ENCODE peak calls at places on chromosomes 6 and 20, in seven cellular contexts. One of them, this sample, is unnamed.
A peak's percentile ranks its signal among the peaks of the same experiment; 100 is the strongest.

GRCh38 chr20:63073051-63073737 is 66.4 kb upstream of the BHLHE23 start:
- DNase-seq in body of pancreas: no peak
- DNase-seq in IMR-90: no peak
- DNase-seq in mesothelial cell of epicardium: no peak
- DNase-seq in CD8-positive, alpha-beta T cell: no peak
- DNase-seq in adrenal gland: no peak
- DNase-seq in right atrium auricular region: no peak
- DNase-seq in this sample: no peak

GRCh38 chr20:31968299-31969126 is 562 bp downstream of the XKR7 start:
- DNase-seq in body of pancreas: peak; percentile 66
- DNase-seq in IMR-90: peak; percentile 51
- DNase-seq in mesothelial cell of epicardium: peak; percentile 86
- DNase-seq in CD8-positive, alpha-beta T cell: peak; percentile 82
- DNase-seq in adrenal gland: peak; percentile 76
- DNase-seq in right atrium auricular region: peak; percentile 59
- DNase-seq in this sample: peak; percentile 16

GRCh38 chr6:134060491-134061106 is 8.2 kb upstream of the SLC2A12 start:
- DNase-seq in body of pancreas: no peak
- DNase-seq in IMR-90: peak; percentile 79
- DNase-seq in mesothelial cell of epicardium: no peak
- DNase-seq in CD8-positive, alpha-beta T cell: no peak
- DNase-seq in adrenal gland: no peak
- DNase-seq in right atrium auricular region: no peak
- DNase-seq in this sample: peak; percentile 52

GRCh38 chr6:137975058-137975940 is 108.2 kb downstream of the TNFAIP3 start:
- DNase-seq in body of pancreas: no peak
- DNase-seq in IMR-90: peak; percentile 22
- DNase-seq in mesothelial cell of epicardium: no peak
- DNase-seq in CD8-positive, alpha-beta T cell: peak; percentile 28
- DNase-seq in adrenal gland: no peak
- DNase-seq in right atrium auricular region: no peak
- DNase-seq in this sample: no peak

GRCh38 chr6:125812394-125813231 is 21.9 kb downstream of the NCOA7 start:
- DNase-seq in body of pancreas: no peak
- DNase-seq in IMR-90: peak; percentile 98
- DNase-seq in mesothelial cell of epicardium: no peak
- DNase-seq in CD8-positive, alpha-beta T cell: no peak
- DNase-seq in adrenal gland: peak; percentile 43
- DNase-seq in right atrium auricular region: no peak
- DNase-seq in this sample: peak; percentile 89

GRCh38 chr6:24658573-24659511 is 7.9 kb downstream of the TDP2 start:
- DNase-seq in body of pancreas: no peak
- DNase-seq in IMR-90: peak; percentile 90
- DNase-seq in mesothelial cell of epicardium: no peak
- DNase-seq in CD8-positive, alpha-beta T cell: no peak
- DNase-seq in adrenal gland: no peak
- DNase-seq in right atrium auricular region: no peak
- DNase-seq in this sample: peak; percentile 64

GRCh38 chr20:51469578-51470520 is 72.7 kb downstream of the NFATC2 start:
- DNase-seq in body of pancreas: no peak
- DNase-seq in IMR-90: no peak
- DNase-seq in mesothelial cell of epicardium: no peak
- DNase-seq in CD8-positive, alpha-beta T cell: no peak
- DNase-seq in adrenal gland: no peak
- DNase-seq in right atrium auricular region: no peak
- DNase-seq in this sample: no peak

GRCh38 chr6:41439524-41440418 is 104.4 kb downstream of the NCR2 start:
- DNase-seq in body of pancreas: no peak
- DNase-seq in IMR-90: no peak
- DNase-seq in mesothelial cell of epicardium: no peak
- DNase-seq in CD8-positive, alpha-beta T cell: no peak
- DNase-seq in adrenal gland: no peak
- DNase-seq in right atrium auricular region: no peak
- DNase-seq in this sample: no peak

GRCh38 chr6:45310118-45310788 is 17.9 kb upstream of the RUNX2 start:
- DNase-seq in body of pancreas: no peak
- DNase-seq in IMR-90: no peak
- DNase-seq in mesothelial cell of epicardium: no peak
- DNase-seq in CD8-positive, alpha-beta T cell: peak; percentile 50
- DNase-seq in adrenal gland: no peak
- DNase-seq in right atrium auricular region: no peak
- DNase-seq in this sample: no peak

GRCh38 chr20:20489623-20490341 is 121.9 kb downstream of the INSM1 start:
- DNase-seq in body of pancreas: no peak
- DNase-seq in IMR-90: peak; percentile 68
- DNase-seq in mesothelial cell of epicardium: no peak
- DNase-seq in CD8-positive, alpha-beta T cell: no peak
- DNase-seq in adrenal gland: no peak
- DNase-seq in right atrium auricular region: no peak
- DNase-seq in this sample: no peak

GRCh38 chr20:5008743-5009142 is 7.4 kb upstream of the SLC23A2 start:
- DNase-seq in body of pancreas: peak; percentile 35
- DNase-seq in IMR-90: peak; percentile 11
- DNase-seq in mesothelial cell of epicardium: no peak
- DNase-seq in CD8-positive, alpha-beta T cell: no peak
- DNase-seq in adrenal gland: no peak
- DNase-seq in right atrium auricular region: no peak
- DNase-seq in this sample: no peak

GRCh38 chr20:58447733-58448391 is 58.8 kb downstream of the VAPB start:
- DNase-seq in body of pancreas: peak; percentile 55
- DNase-seq in IMR-90: peak; percentile 58
- DNase-seq in mesothelial cell of epicardium: no peak
- DNase-seq in CD8-positive, alpha-beta T cell: peak; percentile 47
- DNase-seq in adrenal gland: peak; percentile 66
- DNase-seq in right atrium auricular region: no peak
- DNase-seq in this sample: peak; percentile 32

GRCh38 chr6:121319112-121319553 is 15.1 kb downstream of the TBC1D32 start:
- DNase-seq in body of pancreas: no peak
- DNase-seq in IMR-90: peak; percentile 20
- DNase-seq in mesothelial cell of epicardium: no peak
- DNase-seq in CD8-positive, alpha-beta T cell: no peak
- DNase-seq in adrenal gland: no peak
- DNase-seq in right atrium auricular region: no peak
- DNase-seq in this sample: no peak

GRCh38 chr20:53522696-53523095 is 70.9 kb downstream of the ZNF217 start:
- DNase-seq in body of pancreas: no peak
- DNase-seq in IMR-90: no peak
- DNase-seq in mesothelial cell of epicardium: no peak
- DNase-seq in CD8-positive, alpha-beta T cell: no peak
- DNase-seq in adrenal gland: no peak
- DNase-seq in right atrium auricular region: no peak
- DNase-seq in this sample: no peak

GRCh38 chr6:13762648-13763441 is 51.2 kb upstream of the RANBP9 start:
- DNase-seq in body of pancreas: peak; percentile 47
- DNase-seq in IMR-90: peak; percentile 90
- DNase-seq in mesothelial cell of epicardium: no peak
- DNase-seq in CD8-positive, alpha-beta T cell: no peak
- DNase-seq in adrenal gland: no peak
- DNase-seq in right atrium auricular region: no peak
- DNase-seq in this sample: peak; percentile 14

GRCh38 chr20:20174089-20174835 is 121.9 kb downstream of the CFAP61 start:
- DNase-seq in body of pancreas: no peak
- DNase-seq in IMR-90: no peak
- DNase-seq in mesothelial cell of epicardium: no peak
- DNase-seq in CD8-positive, alpha-beta T cell: no peak
- DNase-seq in adrenal gland: no peak
- DNase-seq in right atrium auricular region: no peak
- DNase-seq in this sample: no peak

GRCh38 chr6:132730560-132730959 is 16.7 kb upstream of the VNN1 start:
- DNase-seq in body of pancreas: no peak
- DNase-seq in IMR-90: peak; percentile 94
- DNase-seq in mesothelial cell of epicardium: no peak
- DNase-seq in CD8-positive, alpha-beta T cell: no peak
- DNase-seq in adrenal gland: no peak
- DNase-seq in right atrium auricular region: no peak
- DNase-seq in this sample: peak; percentile 77

GRCh38 chr6:125983246-125983945 is 2.9 kb upstream of the TRMT11 start:
- DNase-seq in body of pancreas: no peak
- DNase-seq in IMR-90: peak; percentile 91
- DNase-seq in mesothelial cell of epicardium: no peak
- DNase-seq in CD8-positive, alpha-beta T cell: no peak
- DNase-seq in adrenal gland: no peak
- DNase-seq in right atrium auricular region: no peak
- DNase-seq in this sample: peak; percentile 74

GRCh38 chr6:167825759-167826229 is 917 bp upstream of the AFDN start:
- DNase-seq in body of pancreas: peak; percentile 86
- DNase-seq in IMR-90: no peak
- DNase-seq in mesothelial cell of epicardium: peak; percentile 58
- DNase-seq in CD8-positive, alpha-beta T cell: peak; percentile 26
- DNase-seq in adrenal gland: peak; percentile 60
- DNase-seq in right atrium auricular region: no peak
- DNase-seq in this sample: no peak

DNA sequence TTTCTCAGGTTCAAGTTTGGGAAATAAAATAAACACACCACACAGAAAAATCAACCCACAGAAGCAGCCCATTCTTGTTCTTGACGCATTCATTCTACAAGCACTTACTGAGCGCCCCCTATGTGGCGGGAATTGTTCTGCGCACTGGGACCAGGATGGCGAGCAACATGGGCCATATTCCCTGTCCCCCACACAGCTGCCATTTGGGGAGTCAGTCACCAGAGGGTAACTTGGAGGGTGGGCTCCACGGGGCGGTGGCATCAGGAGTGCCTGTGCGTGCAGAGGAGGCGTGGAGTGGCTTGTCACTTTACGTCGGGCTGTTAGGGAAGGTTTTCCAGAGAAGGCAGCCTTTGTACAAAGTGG is 185.0 kb upstream of the PDE10A start:
- DNase-seq in body of pancreas: no peak
- DNase-seq in IMR-90: no peak
- DNase-seq in mesothelial cell of epicardium: no peak
- DNase-seq in CD8-positive, alpha-beta T cell: no peak
- DNase-seq in adrenal gland: no peak
- DNase-seq in right atrium auricular region: no peak
- DNase-seq in this sample: no peak
- TF ChIP-seq CTCF in body of pancreas: no peak
- TF ChIP-seq CTCF in IMR-90: no peak
- TF ChIP-seq CTCF in mesothelial cell of epicardium: peak; percentile 49
- TF ChIP-seq CTCF in CD8-positive, alpha-beta T cell: no peak
- TF ChIP-seq CTCF in adrenal gland: no peak
- TF ChIP-seq CTCF in right atrium auricular region: no peak
- TF ChIP-seq CTCF in this sample: peak; percentile 13

DNA sequence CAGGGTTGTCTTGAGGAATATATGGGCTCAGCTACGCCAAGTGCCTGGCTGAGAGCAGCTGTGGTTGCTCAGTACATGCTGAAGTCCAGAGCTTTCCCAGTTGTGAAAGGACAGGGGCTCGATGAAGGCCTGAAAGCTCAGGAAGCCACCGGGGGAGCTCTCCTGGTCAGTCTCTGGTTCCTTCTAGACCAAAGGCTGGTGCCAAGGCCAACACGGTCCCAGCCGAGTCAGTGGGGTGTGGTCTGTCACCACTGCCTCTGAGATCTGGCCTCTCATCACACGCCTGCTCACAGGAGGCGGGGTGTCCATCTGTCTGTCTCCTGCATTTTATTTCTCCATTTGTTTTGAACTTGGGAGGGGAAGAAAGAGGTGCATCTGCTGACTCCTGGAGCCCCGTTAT is 4.9 kb upstream of the FAM83C start:
- DNase-seq in body of pancreas: no peak
- DNase-seq in IMR-90: no peak
- DNase-seq in mesothelial cell of epicardium: no peak
- DNase-seq in CD8-positive, alpha-beta T cell: no peak
- DNase-seq in adrenal gland: peak; percentile 39
- DNase-seq in right atrium auricular region: no peak
- DNase-seq in this sample: no peak
- TF ChIP-seq CTCF in body of pancreas: no peak
- TF ChIP-seq CTCF in IMR-90: no peak
- TF ChIP-seq CTCF in mesothelial cell of epicardium: no peak
- TF ChIP-seq CTCF in CD8-positive, alpha-beta T cell: no peak
- TF ChIP-seq CTCF in adrenal gland: no peak
- TF ChIP-seq CTCF in right atrium auricular region: no peak
- TF ChIP-seq CTCF in this sample: no peak

DNA sequence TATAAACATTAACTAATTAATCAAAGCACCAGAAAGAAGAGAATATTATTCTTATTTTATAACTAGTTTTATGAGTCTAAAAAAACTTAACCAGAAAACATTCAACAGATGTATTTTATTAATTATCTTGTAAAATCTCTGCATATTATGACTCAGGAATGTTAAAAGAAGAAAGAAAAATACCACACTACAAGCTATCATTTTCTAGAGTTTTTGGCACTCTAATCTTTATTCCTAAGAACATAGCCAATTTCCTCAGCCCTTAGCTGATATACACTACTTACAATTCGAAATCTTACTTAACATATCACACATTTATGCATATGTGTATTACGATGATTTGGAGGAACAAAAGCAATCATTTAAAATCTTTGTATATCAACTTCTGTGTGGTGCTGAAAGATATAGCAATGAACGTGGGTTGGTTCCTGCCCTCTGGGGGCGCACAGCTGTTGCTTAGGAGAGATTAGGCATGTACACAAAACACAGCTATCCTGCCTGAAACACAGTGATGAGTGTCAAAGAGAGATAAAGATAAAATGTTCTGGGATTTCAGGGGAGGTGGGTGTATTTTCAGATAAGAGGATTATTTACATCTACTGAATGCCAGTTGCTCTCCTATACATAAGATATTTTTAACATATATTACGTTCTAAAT is 404.5 kb downstream of the SYNE1 start:
- DNase-seq in body of pancreas: no peak
- DNase-seq in IMR-90: peak; percentile 67
- DNase-seq in mesothelial cell of epicardium: no peak
- DNase-seq in CD8-positive, alpha-beta T cell: no peak
- DNase-seq in adrenal gland: no peak
- DNase-seq in right atrium auricular region: no peak
- DNase-seq in this sample: peak; percentile 49
- TF ChIP-seq CTCF in body of pancreas: no peak
- TF ChIP-seq CTCF in IMR-90: peak; percentile 17
- TF ChIP-seq CTCF in mesothelial cell of epicardium: no peak
- TF ChIP-seq CTCF in CD8-positive, alpha-beta T cell: no peak
- TF ChIP-seq CTCF in adrenal gland: no peak
- TF ChIP-seq CTCF in right atrium auricular region: peak; percentile 22
- TF ChIP-seq CTCF in this sample: peak; percentile 53

DNA sequence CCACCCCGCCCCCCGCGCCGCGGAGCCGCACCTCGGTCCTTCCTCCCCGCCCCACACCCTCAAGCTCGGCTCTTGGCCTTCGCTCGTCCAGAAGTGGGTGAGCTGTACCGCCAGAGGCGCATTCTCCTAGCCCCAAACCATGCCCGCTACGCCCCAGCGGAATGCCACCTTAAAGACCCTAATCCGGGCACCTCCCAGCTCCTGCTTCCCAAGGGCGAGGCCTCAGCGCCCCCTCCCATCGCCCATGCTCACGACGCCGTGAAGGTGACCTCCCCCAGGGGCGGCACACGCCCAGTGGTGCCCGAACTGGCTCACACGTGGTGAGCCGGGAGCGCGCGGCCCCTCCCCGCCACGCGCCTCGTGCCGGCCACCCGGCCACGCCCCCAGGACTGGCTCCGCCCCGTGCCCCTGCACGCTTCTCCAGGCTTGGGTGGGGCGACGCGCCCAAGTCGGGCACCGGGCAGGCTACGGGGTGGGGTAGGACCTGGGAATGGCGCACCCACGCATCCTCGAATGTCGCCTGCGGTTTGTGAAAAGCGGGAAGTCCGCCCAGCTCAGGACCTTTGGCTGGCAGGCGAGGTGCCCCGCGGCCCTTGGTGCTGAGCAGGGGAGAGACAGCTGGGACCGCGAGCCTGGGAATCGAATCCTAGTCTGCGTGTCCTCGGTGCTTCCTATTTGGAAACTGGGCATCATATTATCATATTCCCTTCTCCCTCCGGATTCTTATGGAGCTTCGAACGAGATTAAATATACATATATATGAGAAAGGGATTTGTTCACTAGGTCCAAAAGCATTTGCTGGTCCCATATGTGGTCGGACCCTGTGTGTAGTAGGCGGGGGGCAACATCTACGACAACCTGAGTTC is 942 bp upstream of the SOX12 start:
- DNase-seq in body of pancreas: peak; percentile 93
- DNase-seq in IMR-90: peak; percentile 72
- DNase-seq in mesothelial cell of epicardium: peak; percentile 82
- DNase-seq in CD8-positive, alpha-beta T cell: peak; percentile 91
- DNase-seq in adrenal gland: peak; percentile 88
- DNase-seq in right atrium auricular region: peak; percentile 86
- DNase-seq in this sample: peak; percentile 71
- TF ChIP-seq CTCF in body of pancreas: peak; percentile 13
- TF ChIP-seq CTCF in IMR-90: peak; percentile 24
- TF ChIP-seq CTCF in mesothelial cell of epicardium: no peak
- TF ChIP-seq CTCF in CD8-positive, alpha-beta T cell: peak; percentile 43
- TF ChIP-seq CTCF in adrenal gland: peak; percentile 21
- TF ChIP-seq CTCF in right atrium auricular region: no peak
- TF ChIP-seq CTCF in this sample: peak; percentile 66